ENCODE peak calls at places on chromosomes 11 and 22, in eight cellular contexts. I, J, U, S, O, Z, T and R are unnamed samples.

GRCh38 chr11:12235945-12236743 is 125.8 kb downstream of the MICAL2 start:
- DNase-seq in T (no peak), S (no peak), J (peak), I (peak), Z (no peak), U (peak), O (no peak), R (no peak)

GRCh38 chr11:84322211-84322610 is 1036.0 kb upstream of the CCDC90B start:
- DNase-seq in T (no peak), S (no peak), I (no peak), U (no peak), J (no peak), O (no peak), Z (no peak), R (no peak)

GRCh38 chr11:10456519-10456918 is 1.5 kb downstream of the AMPD3 start:
- DNase-seq in Z (no peak), U (no peak), T (no peak), I (no peak), J (no peak), O (no peak), S (no peak), R (no peak)

GRCh38 chr11:59273008-59273841 is 60.5 kb upstream of the MPEG1 start:
- DNase-seq in Z (no peak), J (no peak), U (no peak), T (no peak), I (no peak), O (no peak), S (no peak), R (peak)

GRCh38 chr11:93827347-93827746 is 23.1 kb downstream of the VSTM5 start:
- DNase-seq in J (no peak), T (no peak), U (no peak), Z (no peak), O (no peak), I (no peak), S (no peak), R (no peak)

GRCh38 chr22:22403306-22403705 is 105.2 kb downstream of the ZNF280B start:
- DNase-seq in J (no peak), U (no peak), O (no peak), S (no peak), I (no peak), Z (no peak), T (no peak), R (no peak)

GRCh38 chr22:27980424-27981148 is 61.5 kb upstream of the PITPNB start:
- DNase-seq in O (no peak), I (no peak), S (no peak), J (no peak), Z (no peak), T (no peak), U (no peak), R (no peak)

GRCh38 chr22:33829549-33830280 is 90.6 kb downstream of the LARGE1 start:
- DNase-seq in T (no peak), J (no peak), S (no peak), Z (no peak), U (no peak), I (no peak), O (no peak), R (no peak)

GRCh38 chr11:117095301-117096139 is 2.7 kb downstream of the SIK3 start:
- DNase-seq in Z (no peak), U (no peak), T (no peak), O (no peak), S (no peak), J (peak), I (no peak), R (peak)

GRCh38 chr11:36354221-36355003 is 58.3 kb downstream of the PRR5L start:
- DNase-seq in O (no peak), S (no peak), Z (no peak), J (peak), T (no peak), I (peak), U (no peak), R (no peak)

GRCh38 chr11:29280452-29280851 is 736.4 kb downstream of the KCNA4 start:
- DNase-seq in J (no peak), U (no peak), T (no peak), Z (no peak), I (no peak), O (no peak), S (no peak), R (no peak)

GRCh38 chr11:37378989-37379388 is 781.0 kb upstream of the RAG2 start:
- DNase-seq in S (no peak), Z (no peak), T (no peak), J (no peak), U (peak), I (no peak), O (no peak), R (no peak)

GRCh38 chr22:29470159-29470855 is 9.7 kb upstream of the NEFH start:
- DNase-seq in O (peak), I (peak), T (peak), U (peak), S (peak), J (no peak), Z (peak), R (no peak)

GRCh38 chr11:64400096-64400495 is 41.1 kb downstream of the RPS6KA4 start:
- DNase-seq in O (no peak), T (no peak), S (no peak), J (no peak), I (no peak), Z (no peak), U (no peak), R (no peak)

GRCh38 chr11:19441752-19442553 is 201.2 kb upstream of the E2F8 start:
- DNase-seq in U (no peak), O (no peak), J (peak), T (no peak), I (peak), Z (no peak), S (no peak), R (no peak)

GRCh38 chr11:10309163-10310093 is 4.6 kb downstream of the ADM start:
- DNase-seq in S (no peak), Z (no peak), J (peak), O (no peak), I (peak), U (no peak), T (peak), R (no peak)

GRCh38 chr11:86636275-86636674 is 36.1 kb downstream of the ME3 start:
- DNase-seq in U (no peak), T (no peak), S (no peak), J (no peak), Z (no peak), O (no peak), I (no peak), R (no peak)

GRCh38 chr11:64081663-64082442 is 46.1 kb downstream of the FLRT1 start:
- DNase-seq in Z (no peak), I (no peak), U (no peak), J (no peak), O (no peak), S (no peak), T (no peak), R (no peak)

GRCh38 chr11:58574851-58575250 is 805 bp downstream of the LPXN start:
- DNase-seq in J (peak), U (no peak), I (peak), Z (no peak), S (no peak), T (no peak), O (no peak), R (no peak)

GRCh38 chr11:45285931-45286632 is at the start of gene SYT13:
- DNase-seq in O (no peak), Z (no peak), J (no peak), I (no peak), U (no peak), T (no peak), S (no peak), R (no peak)

GRCh38 chr22:21697866-21698265 is 32.1 kb downstream of the PPIL2 start:
- DNase-seq in I (peak), O (no peak), U (no peak), J (no peak), S (no peak), T (no peak), Z (no peak), R (no peak)

GRCh38 chr11:16902979-16903378 is 111.2 kb downstream of the PLEKHA7 start:
- DNase-seq in T (no peak), Z (no peak), U (peak), I (no peak), J (no peak), O (no peak), S (no peak), R (no peak)

GRCh38 chr11:117794772-117795629 is 2.0 kb downstream of the DSCAML1 start:
- DNase-seq in J (no peak), T (no peak), O (no peak), I (no peak), U (no peak), S (no peak), Z (no peak), R (no peak)

GRCh38 chr11:14974723-14975587 is 2.8 kb upstream of the CALCA start:
- DNase-seq in U (no peak), O (peak), S (peak), J (no peak), T (no peak), I (no peak), Z (peak), R (no peak)

GRCh38 chr22:31812977-31813605 is 59.3 kb downstream of the DEPDC5 start:
- DNase-seq in S (no peak), Z (no peak), T (no peak), J (no peak), I (no peak), O (no peak), U (no peak), R (no peak)

GRCh38 chr22:27992294-27993165 is 73.5 kb upstream of the PITPNB start:
- DNase-seq in T (no peak), J (no peak), S (no peak), U (no peak), I (no peak), O (no peak), Z (no peak), R (no peak)

GRCh38 chr11:79155237-79155636 is 285.6 kb downstream of the TENM4 start:
- DNase-seq in J (no peak), S (no peak), U (no peak), Z (no peak), O (no peak), I (no peak), T (no peak), R (no peak)

GRCh38 chr11:12687740-12688139 is 13.5 kb downstream of the TEAD1 start:
- DNase-seq in I (no peak), U (no peak), S (no peak), T (no peak), O (no peak), Z (no peak), J (no peak), R (no peak)

GRCh38 chr11:66734215-66734614 is 5.2 kb upstream of the SPTBN2 start:
- DNase-seq in O (no peak), Z (no peak), I (no peak), T (no peak), J (no peak), U (no peak), S (no peak), R (no peak)

GRCh38 chr11:57732661-57733060 is 8.6 kb upstream of the SELENOH start:
- DNase-seq in S (no peak), U (no peak), I (no peak), Z (no peak), T (no peak), O (no peak), J (no peak), R (no peak)

GRCh38 chr11:118679483-118679882 is at the start of gene TREH:
- DNase-seq in O (no peak), S (no peak), I (no peak), U (no peak), Z (no peak), J (no peak), T (no peak), R (no peak)

GRCh38 chr11:17511571-17511970 is 32.6 kb downstream of the USH1C start:
- DNase-seq in S (no peak), Z (no peak), I (no peak), O (no peak), J (no peak), U (no peak), T (no peak), R (no peak)

GRCh38 chr22:37972527-37972926 is 11.8 kb downstream of the SOX10 start:
- DNase-seq in I (no peak), U (peak), O (no peak), S (no peak), J (no peak), T (no peak), Z (no peak), R (no peak)

GRCh38 chr11:69979632-69980031 is 98.5 kb upstream of the ANO1 start:
- DNase-seq in U (no peak), Z (no peak), T (no peak), J (no peak), I (no peak), S (no peak), O (no peak), R (no peak)

GRCh38 chr11:87528752-87529151 is 491.0 kb downstream of the TMEM135 start:
- DNase-seq in T (no peak), U (no peak), S (no peak), I (no peak), Z (no peak), O (no peak), J (no peak), R (no peak)

GRCh38 chr22:44667276-44667675 is 34.7 kb upstream of the PRR5 start:
- DNase-seq in S (no peak), I (no peak), O (no peak), U (no peak), Z (no peak), J (no peak), T (no peak), R (no peak)